ENCODE peak calls at places on chromosomes 1 and 21, in five cellular contexts. P, C, J, A and S are unnamed samples.

GRCh38 chr1:17277511-17278159 is 28.7 kb downstream of the PADI3 start:
- DNase-seq in P (no peak), C (no peak), J (no peak), A (no peak), S (no peak)

GRCh38 chr21:15441060-15441493 is 288.7 kb upstream of the USP25 start:
- DNase-seq in P (no peak), C (no peak), J (no peak), A (no peak), S (no peak)

GRCh38 chr21:41651830-41652229 is 115.0 kb downstream of the RIPK4 start:
- DNase-seq in P (no peak), C (no peak), J (no peak), A (no peak), S (no peak)

GRCh38 chr1:34412597-34413392 is 236.1 kb downstream of the C1orf94 start:
- DNase-seq in P (no peak), C (no peak), J (no peak), A (no peak), S (no peak)

GRCh38 chr1:178564783-178565180 is 51.9 kb downstream of the TEX35 start:
- DNase-seq in P (no peak), C (no peak), J (no peak), A (no peak), S (no peak)

GRCh38 chr1:96541491-96541890 is 180.1 kb upstream of the PTBP2 start:
- DNase-seq in P (no peak), C (no peak), J (no peak), A (no peak), S (no peak)

GRCh38 chr1:231106347-231106746 is 55.5 kb upstream of the TRIM67 start:
- DNase-seq in P (no peak), C (no peak), J (peak; percentile 72), A (no peak), S (no peak)

GRCh38 chr21:34754690-34755647 is 86.2 kb downstream of the CLIC6 start:
- DNase-seq in P (no peak), C (no peak), J (no peak), A (no peak), S (no peak)

GRCh38 chr1:29445330-29445729 is 209.0 kb downstream of the PTPRU start:
- DNase-seq in P (no peak), C (no peak), J (no peak), A (no peak), S (no peak)

GRCh38 chr1:48493970-48494769 is 22.2 kb upstream of the SPATA6 start:
- DNase-seq in P (no peak), C (peak; percentile 25), J (peak; percentile 85), A (no peak), S (no peak)

GRCh38 chr1:17924578-17924977 is 169.4 kb downstream of the ACTL8 start:
- DNase-seq in P (no peak), C (no peak), J (no peak), A (no peak), S (no peak)

GRCh38 chr1:90510143-90510542 is 207.0 kb downstream of the BARHL2 start:
- DNase-seq in P (no peak), C (no peak), J (no peak), A (no peak), S (no peak)

GRCh38 chr1:59013276-59013927 is 229.6 kb upstream of the JUN start:
- DNase-seq in P (no peak), C (no peak), J (peak; percentile 71), A (peak; percentile 30), S (peak; percentile 5)

DNA sequence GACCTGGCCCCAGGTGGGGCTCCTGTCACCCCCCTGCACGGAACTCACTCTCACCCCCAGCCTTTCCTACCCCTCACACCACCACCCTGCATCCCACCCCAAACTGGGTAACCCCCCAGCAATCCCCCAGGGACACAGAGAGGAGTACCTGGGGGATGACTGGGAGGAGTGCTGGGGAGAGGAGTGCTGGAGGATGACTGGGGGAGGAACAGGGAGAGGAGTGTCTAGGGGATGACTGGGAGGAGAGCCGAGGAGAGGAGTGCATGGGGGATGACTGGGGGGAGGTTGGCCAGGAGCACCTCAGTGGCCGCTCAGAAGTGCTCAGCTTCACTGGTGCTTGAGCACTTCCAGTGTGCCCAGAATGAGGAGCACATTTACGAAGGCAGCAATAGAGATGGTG is 59.1 kb downstream of the SIK1 start:
- DNase-seq in P (no peak), C (no peak), J (no peak), A (no peak), S (no peak)
- TF ChIP-seq CTCF in P (no peak), C (no peak), J (no peak), A (no peak), S (no peak)

DNA sequence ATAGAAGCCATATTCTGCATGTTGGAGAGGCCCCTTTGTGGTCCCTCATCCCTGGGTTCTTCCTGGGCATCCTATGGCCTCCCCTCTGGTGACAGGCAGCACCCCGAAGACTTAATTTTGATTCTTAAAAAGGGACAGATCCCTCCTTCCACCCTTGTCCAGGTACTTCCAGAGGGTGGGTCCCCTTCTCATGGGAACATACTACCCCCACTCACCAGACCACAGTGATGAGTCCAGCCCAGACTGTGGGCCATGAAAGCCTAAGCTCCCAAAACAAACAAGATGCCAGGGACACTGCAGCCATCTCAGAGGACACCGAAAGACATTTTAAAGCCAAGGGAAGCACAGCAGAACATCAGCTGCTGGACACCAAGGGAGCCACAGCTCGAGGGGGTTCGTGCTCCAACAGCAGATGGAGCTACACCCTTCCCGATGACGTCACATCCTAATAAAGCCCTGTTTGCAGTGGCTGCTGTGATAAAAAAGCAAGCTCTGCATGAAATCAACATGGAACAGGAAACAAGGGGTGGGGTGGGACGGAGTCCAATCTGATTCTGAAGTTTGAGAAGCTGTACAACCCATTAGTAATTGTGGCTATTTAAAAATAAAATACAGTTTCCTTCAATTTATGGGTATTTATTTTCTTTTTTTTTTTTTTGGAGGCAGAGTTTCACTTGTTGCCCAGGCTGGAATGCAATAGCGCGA is 32.4 kb downstream of the GNB1 start:
- DNase-seq in P (no peak), C (peak; percentile 28), J (peak; percentile 97), A (no peak), S (peak; percentile 32)
- TF ChIP-seq CTCF in P (no peak), C (no peak), J (peak; percentile 65), A (no peak), S (no peak)

GRCh38 chr1:8863138-8863537 is 15.3 kb downstream of the ENO1 start:
- DNase-seq in P (no peak), C (no peak), J (no peak), A (no peak), S (no peak)

GRCh38 chr1:8860738-8861516 is 17.6 kb downstream of the ENO1 start:
- DNase-seq in P (no peak), C (no peak), J (no peak), A (no peak), S (no peak)

GRCh38 chr1:8863712-8864324 is 14.7 kb downstream of the ENO1 start:
- DNase-seq in P (no peak), C (no peak), J (no peak), A (no peak), S (no peak)

GRCh38 chr1:8864713-8865397 is 13.6 kb downstream of the ENO1 start:
- DNase-seq in P (no peak), C (no peak), J (no peak), A (no peak), S (no peak)

GRCh38 chr1:8862528-8862927 is 16.0 kb downstream of the ENO1 start:
- DNase-seq in P (no peak), C (peak; percentile 31), J (no peak), A (no peak), S (peak; percentile 70)
- TF ChIP-seq CTCF in P (peak; percentile 77), C (peak; percentile 67), J (peak; percentile 69), A (peak; percentile 27), S (peak; percentile 69)

GRCh38 chr1:154142358-154142757 is 12.5 kb downstream of the NUP210L start:
- DNase-seq in P (no peak), C (no peak), J (no peak), A (no peak), S (no peak)

GRCh38 chr1:154148787-154149186 is 6.1 kb downstream of the NUP210L start:
- DNase-seq in P (no peak), C (no peak), J (no peak), A (peak; percentile 63), S (no peak)

GRCh38 chr1:154141240-154141639 is 13.6 kb downstream of the NUP210L start:
- DNase-seq in P (no peak), C (no peak), J (peak; percentile 45), A (no peak), S (no peak)

GRCh38 chr1:154151311-154151710 is 3.6 kb downstream of the NUP210L start:
- DNase-seq in P (no peak), C (no peak), J (peak; percentile 37), A (no peak), S (no peak)

DNA sequence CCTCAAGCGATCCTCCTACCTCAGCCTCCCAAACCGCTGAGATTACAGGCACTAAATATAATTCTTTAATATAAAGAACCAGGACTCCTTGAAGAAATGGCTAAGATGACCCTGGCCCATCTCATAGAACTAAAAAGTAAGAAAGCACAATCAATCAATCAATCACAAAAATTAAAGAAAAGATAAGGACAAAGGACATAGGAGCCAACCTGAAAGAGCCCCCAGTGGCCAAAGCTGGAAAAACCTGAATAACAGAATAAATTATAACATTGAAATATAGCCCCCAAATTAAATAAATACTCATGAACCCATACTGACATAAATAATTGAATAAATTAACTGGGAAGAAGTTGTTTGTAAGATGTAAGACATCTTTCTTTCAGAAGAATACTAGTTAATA is 8.9 kb downstream of the NUP210L start:
- DNase-seq in P (no peak), C (peak; percentile 16), J (no peak), A (no peak), S (no peak)
- TF ChIP-seq CTCF in P (peak; percentile 72), C (peak; percentile 64), J (peak; percentile 37), A (no peak), S (peak; percentile 73)

GRCh38 chr1:242208021-242208420 is 209.1 kb upstream of the MAP1LC3C start:
- DNase-seq in P (no peak), C (no peak), J (no peak), A (no peak), S (no peak)
- TF ChIP-seq CTCF in P (no peak), C (no peak), J (no peak), A (no peak), S (no peak)

DNA sequence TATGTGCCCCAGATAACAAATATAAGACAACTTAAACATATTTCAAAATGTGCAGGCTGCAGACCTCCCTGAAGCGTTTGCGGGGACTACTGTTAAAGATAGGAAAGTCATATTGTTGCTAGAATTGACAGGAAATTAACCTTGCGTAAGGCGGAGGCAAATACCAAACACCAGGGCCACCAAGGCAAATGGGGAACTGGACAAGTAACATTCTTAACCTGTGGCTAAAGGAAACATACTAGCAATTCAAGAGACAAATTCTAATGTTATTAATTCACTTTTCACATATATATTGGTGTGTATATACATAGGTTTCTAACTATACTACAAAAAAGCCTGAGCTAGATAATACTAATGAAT is 6.8 kb downstream of the HAPLN2 start:
- DNase-seq in P (no peak), C (no peak), J (no peak), A (no peak), S (no peak)
- TF ChIP-seq CTCF in P (peak; percentile 31), C (no peak), J (no peak), A (no peak), S (peak; percentile 10)

GRCh38 chr1:40630488-40631223 is 34.8 kb downstream of the RIMS3 start:
- DNase-seq in P (no peak), C (peak; percentile 25), J (peak; percentile 9), A (peak; percentile 42), S (peak; percentile 77)
- TF ChIP-seq CTCF in P (peak; percentile 72), C (peak; percentile 29), J (peak; percentile 41), A (peak; percentile 35), S (peak; percentile 71)

GRCh38 chr1:15847100-15847892 is at the start of gene SPEN:
- DNase-seq in P (peak; percentile 99), C (peak; percentile 95), J (peak; percentile 94), A (peak; percentile 91), S (peak; percentile 99)
- TF ChIP-seq CTCF in P (peak; percentile 55), C (no peak), J (no peak), A (no peak), S (no peak)